ENCODE peak calls at places on chromosomes 12 and 14, in ten cellular contexts. L is NCI-H460; K is NCI-H1092 treated with DMSO at 0.1 percent for 48 hours; R is stimulated activated CD4-positive, alpha-beta T cell treated with anti-CD3 and anti-CD28 coated beads, Interleukin-2, amount 100 ng/mL, for 24 hours; A is suprapubic skin; Y is T-helper 9 cell; X is AG08395; P is activated CD8-positive, alpha-beta memory T cell treated with anti-CD3 and anti-CD28 coated beads, Interleukin-2, amount 50 U/mL, for 4 hours; U is heart left ventricle; B is activated T-cell treated with anti-CD3 and anti-CD28 coated beads, Interleukin-2, amount 50 U/mL, for 4 hours. N is an unnamed sample.

GRCh38 chr12:5567021-5567744 is 135.3 kb downstream of the NTF3 start:
- DNase-seq in R (no peak), A (no peak), K (peak), Y (no peak), X (no peak), P (no peak), U (peak), L (no peak), B (no peak), N (no peak)

GRCh38 chr14:102527255-102528232 is 18.0 kb upstream of the ANKRD9 start:
- DNase-seq in A (no peak), K (no peak), R (no peak), X (no peak), L (peak), B (no peak), U (no peak), Y (no peak), P (no peak), N (no peak)

GRCh38 chr14:67817750-67818438 is 1.5 kb upstream of the ZFYVE26 start:
- DNase-seq in A (no peak), R (no peak), U (no peak), P (no peak), X (no peak), B (no peak), Y (no peak), K (no peak), L (no peak), N (no peak)

GRCh38 chr14:68476212-68476964 is 316.5 kb downstream of the ZFP36L1 start:
- DNase-seq in K (no peak), L (no peak), B (no peak), R (no peak), Y (no peak), U (peak), X (peak), P (no peak), A (peak), N (no peak)

GRCh38 chr12:120468271-120468845 is 1.2 kb downstream of the SRSF9 start:
- DNase-seq in X (peak), R (peak), P (no peak), A (peak), U (peak), Y (no peak), L (no peak), B (no peak), K (peak), N (no peak)

GRCh38 chr12:14913381-14913781 is 25.0 kb downstream of the ERP27 start:
- DNase-seq in U (peak), A (peak), L (no peak), K (peak), R (no peak), P (no peak), Y (no peak), B (no peak), X (no peak), N (no peak)

GRCh38 chr12:92600052-92600451 is 102.7 kb upstream of the PLEKHG7 start:
- DNase-seq in K (no peak), R (no peak), P (no peak), Y (no peak), A (no peak), U (no peak), X (no peak), L (no peak), B (no peak), N (no peak)

GRCh38 chr12:60920841-60921495 is 1325.1 kb downstream of the SLC16A7 start:
- DNase-seq in P (no peak), B (no peak), L (peak), R (no peak), A (no peak), X (no peak), K (no peak), Y (no peak), U (no peak), N (no peak)